ENCODE peak calls at places on chromosomes 13 and 19, in ten cellular contexts. Q, E, L, T, O, F, V, A, U and J are unnamed samples.

GRCh38 chr19:56538761-56539263 is at the start of gene ZFP28:
- DNase-seq in U (peak), O (no peak), Q (no peak), L (no peak), V (no peak), F (no peak), E (no peak), T (peak), A (peak), J (no peak)

GRCh38 chr19:48325265-48325910 is at the start of gene EMP3:
- DNase-seq in L (peak), F (no peak), A (peak), U (no peak), O (no peak), E (no peak), T (peak), Q (peak), V (peak), J (peak)

GRCh38 chr13:28792992-28793391 is 27.1 kb upstream of the MTUS2 start:
- DNase-seq in A (no peak), Q (no peak), V (no peak), O (no peak), E (no peak), T (no peak), U (no peak), L (peak), F (no peak), J (no peak)

GRCh38 chr13:45333973-45334922 is 6.7 kb downstream of the TPT1 start:
- DNase-seq in O (no peak), U (no peak), F (no peak), E (no peak), Q (no peak), T (no peak), V (no peak), A (no peak), L (peak), J (no peak)

GRCh38 chr19:44785993-44786392 is 8.3 kb downstream of the CBLC start:
- DNase-seq in E (no peak), L (no peak), O (no peak), U (no peak), Q (no peak), A (no peak), F (no peak), T (no peak), V (no peak), J (no peak)

GRCh38 chr19:1690570-1691307 is 38.3 kb upstream of the TCF3 start:
- DNase-seq in U (peak), O (no peak), E (no peak), F (no peak), V (peak), T (peak), A (no peak), L (peak), Q (peak), J (peak)

GRCh38 chr19:58407658-58408151 is 744 bp upstream of the ZNF584 start:
- DNase-seq in T (no peak), O (no peak), F (no peak), A (no peak), E (no peak), Q (no peak), L (no peak), V (no peak), U (no peak), J (no peak)

GRCh38 chr13:94933230-94933751 is 220.9 kb upstream of the SOX21 start:
- DNase-seq in U (no peak), Q (no peak), F (no peak), V (no peak), T (no peak), A (no peak), O (no peak), E (no peak), L (no peak), J (no peak)

GRCh38 chr19:5150331-5150901 is 181.5 kb downstream of the KDM4B start:
- DNase-seq in L (no peak), A (no peak), U (no peak), O (no peak), Q (no peak), F (no peak), V (no peak), T (no peak), E (no peak), J (no peak)

GRCh38 chr19:1773173-1773572 is 19.9 kb downstream of the ONECUT3 start:
- DNase-seq in U (no peak), T (no peak), O (no peak), F (no peak), V (no peak), L (no peak), Q (peak), E (no peak), A (no peak), J (no peak)

GRCh38 chr13:36163809-36164308 is 32.7 kb upstream of the DCLK1 start:
- DNase-seq in L (peak), F (peak), A (peak), U (peak), T (no peak), Q (peak), O (peak), V (peak), E (no peak), J (no peak)

GRCh38 chr13:104024416-104025170 is 958.4 kb upstream of the SLC10A2 start:
- DNase-seq in A (no peak), T (no peak), U (no peak), Q (no peak), L (peak), O (no peak), V (no peak), F (no peak), E (no peak), J (no peak)

GRCh38 chr19:46783670-46784069 is 4.7 kb downstream of the SLC1A5 start:
- DNase-seq in V (no peak), L (no peak), Q (no peak), T (no peak), E (no peak), F (peak), A (no peak), O (peak), U (no peak), J (no peak)

GRCh38 chr13:39023316-39023715 is 14.6 kb downstream of the PROSER1 start:
- DNase-seq in L (peak), E (no peak), Q (no peak), O (no peak), A (no peak), U (no peak), V (no peak), F (no peak), T (no peak), J (no peak)

GRCh38 chr19:8214802-8215201 is 5.6 kb downstream of the CERS4 start:
- DNase-seq in E (no peak), U (no peak), V (no peak), Q (no peak), T (no peak), O (no peak), L (peak), F (no peak), A (no peak), J (no peak)

GRCh38 chr13:31980842-31981241 is 50.7 kb upstream of the FRY start:
- DNase-seq in O (no peak), V (no peak), L (no peak), E (no peak), A (no peak), Q (no peak), U (no peak), T (no peak), F (no peak), J (no peak)

GRCh38 chr19:42619271-42619670 is 24.5 kb upstream of the CEACAM8 start:
- DNase-seq in Q (no peak), L (no peak), U (no peak), T (no peak), A (no peak), F (no peak), V (no peak), O (no peak), E (no peak), J (no peak)

GRCh38 chr19:13098291-13099072 is 4.2 kb downstream of the LYL1 start:
- DNase-seq in A (no peak), O (no peak), U (no peak), Q (peak), F (no peak), E (no peak), V (no peak), T (no peak), L (peak), J (no peak)

GRCh38 chr19:47663911-47664771 is 49.1 kb upstream of the EHD2 start:
- DNase-seq in U (no peak), Q (peak), L (peak), V (peak), E (no peak), F (no peak), A (peak), O (no peak), T (no peak), J (no peak)

GRCh38 chr13:21348771-21349170 is 110.3 kb downstream of the ZDHHC20 start:
- DNase-seq in A (no peak), F (no peak), U (no peak), Q (no peak), L (peak), O (no peak), V (no peak), E (no peak), T (no peak), J (no peak)

GRCh38 chr13:102195566-102196462 is 206.0 kb downstream of the FGF14 start:
- DNase-seq in F (no peak), L (no peak), T (no peak), A (no peak), E (no peak), U (no peak), Q (no peak), O (no peak), V (no peak), J (no peak)

GRCh38 chr13:49220035-49220855 is at the start of gene MLNR:
- DNase-seq in E (no peak), L (peak), U (no peak), T (no peak), F (no peak), V (no peak), O (no peak), Q (no peak), A (peak), J (no peak)

GRCh38 chr19:33375156-33375744 is 1.7 kb downstream of the CEBPG start:
- DNase-seq in L (no peak), T (no peak), V (no peak), F (no peak), E (no peak), Q (no peak), U (no peak), O (no peak), A (no peak), J (no peak)

GRCh38 chr13:46893820-46894533 is 2.9 kb downstream of the HTR2A start:
- DNase-seq in Q (peak), V (peak), L (peak), A (peak), T (peak), O (no peak), U (no peak), E (no peak), F (no peak), J (peak)